ENCODE peak calls at places on chromosomes 11 and 22, in four cellular contexts. E is HT1080, H is GM23338, F is lung. D is an unnamed sample.

GRCh38 chr11:43504316-43504950 is 145.7 kb downstream of the TTC17 start:
- DNase-seq in E (peak; percentile 38), H (peak; percentile 79), F (no peak), D (peak; percentile 72)

GRCh38 chr11:19561011-19561410 is 151.6 kb upstream of the NAV2 start:
- DNase-seq in E (peak; percentile 68), H (no peak), F (no peak), D (no peak)

GRCh38 chr22:19942071-19942885 is 660 bp upstream of the TXNRD2 start:
- DNase-seq in E (no peak), H (no peak), F (no peak), D (peak; percentile 31)

GRCh38 chr11:117989351-117990102 is 3.3 kb downstream of the IL10RA start:
- DNase-seq in E (no peak), H (no peak), F (no peak), D (no peak)

GRCh38 chr11:17498475-17498874 is 21.8 kb upstream of the ABCC8 start:
- DNase-seq in E (peak; percentile 13), H (peak; percentile 56), F (no peak), D (peak; percentile 50)

GRCh38 chr11:62400760-62401159 is 18.1 kb upstream of the SCGB1A1 start:
- DNase-seq in E (no peak), H (no peak), F (peak; percentile 50), D (peak; percentile 72)

GRCh38 chr11:9972917-9973504 is 309.1 kb downstream of the SWAP70 start:
- DNase-seq in E (peak; percentile 43), H (peak; percentile 65), F (no peak), D (peak; percentile 66)

GRCh38 chr11:95245038-95245437 is 14.0 kb upstream of the SESN3 start:
- DNase-seq in E (peak; percentile 59), H (peak; percentile 30), F (no peak), D (no peak)

GRCh38 chr22:22855617-22856308 is 31.9 kb upstream of the IGLL5 start:
- DNase-seq in E (peak; percentile 33), H (peak; percentile 75), F (no peak), D (peak; percentile 57)

GRCh38 chr11:106022795-106023275 is 795 bp upstream of the MSANTD4 start:
- DNase-seq in E (no peak), H (no peak), F (no peak), D (no peak)

GRCh38 chr11:119916568-119916967 is 187.6 kb upstream of the NECTIN1 start:
- DNase-seq in E (no peak), H (no peak), F (no peak), D (no peak)

GRCh38 chr22:33921576-33922181 is 1.4 kb upstream of the LARGE1 start:
- DNase-seq in E (peak; percentile 25), H (peak; percentile 93), F (peak; percentile 46), D (peak; percentile 71)

GRCh38 chr11:3873712-3874349 is 18.4 kb downstream of the STIM1 start:
- DNase-seq in E (no peak), H (no peak), F (no peak), D (no peak)

D was measured in iPS-NIHi11.